ENCODE peak calls at places on chromosomes 4 and X, in five cellular contexts. One of them, this sample, is unnamed.

GRCh38 chr4:15416357-15417327 is 11.2 kb upstream of the C1QTNF7 start:
- DNase-seq in CD8-positive, alpha-beta T cell: no peak
- DNase-seq in A549: no peak
- DNase-seq in OCI-LY7: no peak
- DNase-seq in AG09309: no peak
- DNase-seq in this sample: no peak

GRCh38 chrX:40098264-40099045 is 697 bp upstream of the BCOR start:
- DNase-seq in OCI-LY7: peak; percentile 80
- DNase-seq in CD8-positive, alpha-beta T cell: peak; percentile 50
- DNase-seq in A549: peak; percentile 52
- DNase-seq in AG09309: no peak
- DNase-seq in this sample: no peak

GRCh38 chrX:7088968-7089615 is 58.4 kb upstream of the STS start:
- DNase-seq in OCI-LY7: peak; percentile 76
- DNase-seq in CD8-positive, alpha-beta T cell: peak; percentile 20
- DNase-seq in AG09309: no peak
- DNase-seq in A549: no peak
- DNase-seq in this sample: no peak

GRCh38 chrX:41145920-41146608 is 60.8 kb downstream of the USP9X start:
- DNase-seq in OCI-LY7: no peak
- DNase-seq in A549: no peak
- DNase-seq in CD8-positive, alpha-beta T cell: no peak
- DNase-seq in AG09309: peak; percentile 81
- DNase-seq in this sample: peak; percentile 52

GRCh38 chr4:109302366-109303140 is at the start of gene COL25A1:
- DNase-seq in OCI-LY7: no peak
- DNase-seq in CD8-positive, alpha-beta T cell: peak; percentile 31
- DNase-seq in A549: no peak
- DNase-seq in AG09309: no peak
- DNase-seq in this sample: no peak

GRCh38 chr4:159185593-159186023 is 82.7 kb downstream of the RAPGEF2 start:
- DNase-seq in CD8-positive, alpha-beta T cell: no peak
- DNase-seq in OCI-LY7: no peak
- DNase-seq in AG09309: no peak
- DNase-seq in A549: no peak
- DNase-seq in this sample: no peak

GRCh38 chrX:69173906-69174305 is 8.7 kb upstream of the PJA1 start:
- DNase-seq in OCI-LY7: no peak
- DNase-seq in CD8-positive, alpha-beta T cell: no peak
- DNase-seq in AG09309: no peak
- DNase-seq in A549: no peak
- DNase-seq in this sample: no peak

GRCh38 chrX:323721-324628 is 5.4 kb upstream of the GTPBP6 start:
- DNase-seq in CD8-positive, alpha-beta T cell: no peak
- DNase-seq in AG09309: no peak
- DNase-seq in A549: no peak
- DNase-seq in OCI-LY7: peak; percentile 71
- DNase-seq in this sample: no peak

GRCh38 chr4:71300964-71301363 is 37.9 kb upstream of the SLC4A4 start:
- DNase-seq in OCI-LY7: no peak
- DNase-seq in CD8-positive, alpha-beta T cell: no peak
- DNase-seq in AG09309: no peak
- DNase-seq in A549: no peak
- DNase-seq in this sample: no peak

GRCh38 chr4:108141213-108142045 is 27.3 kb downstream of the LEF1 start:
- DNase-seq in AG09309: no peak
- DNase-seq in OCI-LY7: no peak
- DNase-seq in CD8-positive, alpha-beta T cell: no peak
- DNase-seq in A549: no peak
- DNase-seq in this sample: no peak

DNA sequence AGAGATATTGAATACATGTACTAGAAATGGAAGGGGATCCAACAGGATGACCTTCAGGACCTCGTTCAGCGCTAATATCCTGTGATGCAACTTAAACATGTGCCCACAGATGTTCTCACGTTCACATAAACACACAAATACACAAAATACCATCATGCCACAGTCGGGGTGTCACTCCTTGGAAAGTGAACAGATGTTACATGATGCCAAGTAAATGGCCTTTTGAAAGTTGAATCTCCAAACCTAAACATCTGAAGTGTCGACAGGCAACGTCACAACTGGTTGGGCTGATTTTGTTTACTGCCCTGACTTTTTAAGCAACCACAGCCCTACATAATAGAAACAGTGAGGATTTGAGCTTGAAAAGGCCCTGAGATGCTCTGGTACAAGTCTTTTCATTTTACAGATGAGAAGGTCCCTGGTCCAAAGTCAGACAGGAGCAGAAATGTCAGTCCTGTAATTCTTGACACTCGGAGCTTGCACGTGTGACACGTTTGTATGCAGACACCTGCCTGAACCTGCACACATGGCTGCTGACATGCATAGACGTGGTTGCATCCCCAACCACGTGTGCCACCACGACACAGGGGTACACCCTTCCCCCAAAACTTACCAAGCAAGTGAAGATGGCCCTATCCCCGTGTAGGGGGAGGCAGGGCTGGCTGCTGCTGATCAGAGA is 23.5 kb upstream of the BCORL1 start:
- DNase-seq in OCI-LY7: no peak
- DNase-seq in CD8-positive, alpha-beta T cell: no peak
- DNase-seq in AG09309: no peak
- DNase-seq in A549: no peak
- DNase-seq in this sample: no peak
- H3K4me3 ChIP-seq in OCI-LY7: no peak overlapping the region
- H3K4me3 ChIP-seq in CD8-positive, alpha-beta T cell: no peak overlapping the region
- H3K4me3 ChIP-seq in AG09309: no peak overlapping the region
- H3K4me3 ChIP-seq in A549: no peak overlapping the region
- H3K4me3 ChIP-seq in this sample: no peak overlapping the region

DNA sequence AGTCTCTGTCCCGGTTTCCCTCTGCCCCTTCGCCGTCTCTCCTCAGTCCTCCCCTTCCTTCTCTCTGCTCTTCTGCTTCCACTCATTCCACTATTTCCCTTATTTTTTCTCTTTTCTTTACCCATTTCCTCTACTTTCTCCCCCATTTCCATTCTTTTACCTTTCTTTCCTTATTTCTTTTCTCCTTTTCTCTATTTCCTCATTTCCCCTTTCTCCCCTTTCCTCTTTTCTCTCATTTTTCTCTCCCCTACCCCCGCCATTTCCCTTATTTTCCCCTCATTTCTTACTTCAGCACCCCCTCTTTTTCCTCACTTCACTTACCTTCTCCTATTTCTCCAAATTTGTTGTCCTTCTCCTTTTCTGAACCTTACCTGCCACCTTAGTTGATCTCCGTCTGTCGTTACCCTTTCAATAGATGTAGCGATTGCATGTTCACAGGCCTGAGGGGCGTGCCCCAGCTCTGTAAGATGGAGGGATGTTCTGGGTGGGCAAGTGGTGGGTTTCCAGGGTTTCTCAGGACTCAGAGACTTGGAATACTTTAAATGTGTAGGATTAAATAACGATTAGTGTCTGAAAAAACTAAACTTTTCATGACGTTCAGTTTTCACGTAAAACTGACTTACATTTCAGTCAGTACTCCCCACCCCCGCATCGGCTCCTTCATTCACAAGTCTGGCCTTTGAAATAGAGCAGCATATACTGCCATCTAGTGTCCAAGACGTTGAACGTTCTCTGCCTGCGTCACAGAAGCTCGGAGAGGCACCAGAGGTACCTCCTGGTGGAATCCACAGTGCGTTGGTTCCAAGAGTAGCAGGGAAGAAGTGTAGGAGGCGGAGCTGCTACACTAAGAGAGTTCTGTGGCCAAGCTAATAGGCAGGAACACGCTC is 641 bp upstream of the NCBP2L start:
- DNase-seq in A549: peak; percentile 69
- DNase-seq in OCI-LY7: peak; percentile 83
- DNase-seq in CD8-positive, alpha-beta T cell: peak; percentile 67
- DNase-seq in AG09309: peak; percentile 58
- DNase-seq in this sample: peak; percentile 58
- H3K4me3 ChIP-seq in A549: peak overlapping the region; percentile 56
- H3K4me3 ChIP-seq in OCI-LY7: peak overlapping the region; percentile 58
- H3K4me3 ChIP-seq in CD8-positive, alpha-beta T cell: peak overlapping the region; percentile 70
- H3K4me3 ChIP-seq in AG09309: peak overlapping the region; percentile 48
- H3K4me3 ChIP-seq in this sample: peak overlapping the region; percentile 35

GRCh38 chr4:184383497-184384055 is 90.8 kb downstream of the IRF2 start:
- DNase-seq in A549: peak; percentile 64
- DNase-seq in AG09309: peak; percentile 80
- DNase-seq in OCI-LY7: no peak
- DNase-seq in CD8-positive, alpha-beta T cell: no peak
- DNase-seq in this sample: peak; percentile 88
- H3K4me3 ChIP-seq in A549: peak overlapping the region; percentile 31
- H3K4me3 ChIP-seq in AG09309: peak overlapping the region; percentile 39
- H3K4me3 ChIP-seq in OCI-LY7: peak overlapping the region; percentile 45
- H3K4me3 ChIP-seq in CD8-positive, alpha-beta T cell: no peak overlapping the region
- H3K4me3 ChIP-seq in this sample: peak overlapping the region; percentile 36

GRCh38 chrX:77922768-77923167 is 12.3 kb downstream of the ATP7A start:
- DNase-seq in AG09309: no peak
- DNase-seq in A549: no peak
- DNase-seq in OCI-LY7: no peak
- DNase-seq in CD8-positive, alpha-beta T cell: no peak
- DNase-seq in this sample: no peak

GRCh38 chrX:77918568-77918967 is 8.1 kb downstream of the ATP7A start:
- DNase-seq in OCI-LY7: no peak
- DNase-seq in CD8-positive, alpha-beta T cell: no peak
- DNase-seq in AG09309: no peak
- DNase-seq in A549: no peak
- DNase-seq in this sample: no peak

GRCh38 chrX:77917294-77917933 is 6.9 kb downstream of the ATP7A start:
- DNase-seq in OCI-LY7: no peak
- DNase-seq in CD8-positive, alpha-beta T cell: no peak
- DNase-seq in AG09309: no peak
- DNase-seq in A549: no peak
- DNase-seq in this sample: no peak
- H3K4me3 ChIP-seq in OCI-LY7: no peak overlapping the region
- H3K4me3 ChIP-seq in CD8-positive, alpha-beta T cell: no peak overlapping the region
- H3K4me3 ChIP-seq in AG09309: no peak overlapping the region
- H3K4me3 ChIP-seq in A549: no peak overlapping the region
- H3K4me3 ChIP-seq in this sample: no peak overlapping the region

GRCh38 chr4:137693641-137694040 is 161.3 kb upstream of the PCDH18 start:
- DNase-seq in AG09309: no peak
- DNase-seq in OCI-LY7: no peak
- DNase-seq in A549: no peak
- DNase-seq in CD8-positive, alpha-beta T cell: no peak
- DNase-seq in this sample: no peak
- H3K4me3 ChIP-seq in AG09309: no peak overlapping the region
- H3K4me3 ChIP-seq in OCI-LY7: no peak overlapping the region
- H3K4me3 ChIP-seq in A549: no peak overlapping the region
- H3K4me3 ChIP-seq in CD8-positive, alpha-beta T cell: no peak overlapping the region
- H3K4me3 ChIP-seq in this sample: no peak overlapping the region

This sample was measured in HFF-Myc.